ENCODE peak calls at places on chromosomes 16 and 17, in five cellular contexts. W is HepG2, L is GM12878, U is K562, T is SK-N-SH. M is an unnamed sample.
A peak's percentile ranks its signal among the peaks of the same experiment; 100 is the strongest.

GRCh38 chr16:79278506-79278905 is 322.0 kb downstream of the MAF start:
- DNase-seq in T (no peak), L (no peak), W (no peak), U (no peak), M (no peak)

GRCh38 chr17:11803226-11803625 is 194.0 kb downstream of the ZNF18 start:
- DNase-seq in L (no peak), W (no peak), U (no peak), T (no peak), M (no peak)

GRCh38 chr17:29461807-29462206 is 71.6 kb downstream of the TAOK1 start:
- DNase-seq in W (no peak), U (no peak), L (no peak), T (no peak), M (no peak)

GRCh38 chr16:47461598-47462266 is 601 bp downstream of the PHKB start:
- DNase-seq in L (no peak), U (peak; percentile 26), W (peak; percentile 68), T (peak; percentile 17), M (peak; percentile 48)

GRCh38 chr17:1872976-1873375 is 43.2 kb downstream of the RPA1 start:
- DNase-seq in L (no peak), W (no peak), T (no peak), U (no peak), M (no peak)

GRCh38 chr17:48544356-48545021 is 420 bp downstream of the HOXB2 start:
- DNase-seq in W (no peak), U (peak; percentile 61), L (no peak), T (no peak), M (peak; percentile 93)

GRCh38 chr16:49216593-49216992 is 65.0 kb downstream of the CBLN1 start:
- DNase-seq in T (no peak), W (no peak), L (no peak), U (no peak), M (no peak)

GRCh38 chr17:82702161-82702932 is 3.8 kb upstream of the RAB40B start:
- DNase-seq in U (no peak), L (no peak), W (no peak), T (no peak), M (no peak)

GRCh38 chr17:68646626-68647526 is 45.7 kb upstream of the FAM20A start:
- DNase-seq in W (no peak), L (no peak), U (no peak), T (no peak), M (no peak)

GRCh38 chr17:83032781-83033180 is 46.6 kb upstream of the METRNL start:
- DNase-seq in L (no peak), W (no peak), U (no peak), T (peak; percentile 27), M (no peak)

GRCh38 chr17:58532555-58532951 is 18.1 kb upstream of the MTMR4 start:
- DNase-seq in L (no peak), U (no peak), W (no peak), T (peak; percentile 43), M (no peak)

GRCh38 chr16:28932339-28933141 is 769 bp downstream of the CD19 start:
- DNase-seq in T (no peak), U (no peak), L (no peak), W (no peak), M (no peak)

GRCh38 chr17:32191306-32191705 is 49.0 kb downstream of the RHOT1 start:
- DNase-seq in T (no peak), W (no peak), L (no peak), U (no peak), M (peak; percentile 68)

GRCh38 chr17:9837551-9838471 is 12.1 kb downstream of the GLP2R start:
- DNase-seq in T (no peak), W (no peak), L (no peak), U (no peak), M (peak; percentile 85)

GRCh38 chr17:68310141-68310540 is 18.8 kb downstream of the ARSG start:
- DNase-seq in U (no peak), W (no peak), T (no peak), L (no peak), M (no peak)

GRCh38 chr17:81045590-81046095 is 10.7 kb downstream of the BAIAP2 start:
- DNase-seq in L (no peak), W (no peak), T (no peak), U (no peak), M (no peak)

GRCh38 chr16:69680358-69680757 is 46.0 kb downstream of the NQO1 start:
- DNase-seq in L (no peak), T (no peak), U (no peak), W (peak; percentile 74), M (no peak)

GRCh38 chr17:54979657-54980056 is 11.1 kb downstream of the STXBP4 start:
- DNase-seq in U (no peak), W (no peak), L (no peak), T (no peak), M (no peak)

GRCh38 chr17:57915980-57916757 is 39.0 kb downstream of the CUEDC1 start:
- DNase-seq in W (no peak), U (no peak), L (no peak), T (peak; percentile 70), M (peak; percentile 26)

GRCh38 chr16:81936209-81936608 is 75.1 kb downstream of the SDR42E1 start:
- DNase-seq in T (no peak), U (no peak), L (no peak), W (no peak), M (no peak)

GRCh38 chr16:28981517-28981916 is 3.3 kb upstream of the LAT start:
- DNase-seq in T (peak; percentile 72), L (no peak), U (peak; percentile 84), W (peak; percentile 38), M (no peak)

GRCh38 chr17:18858567-18859245 is 775 bp downstream of the PRPSAP2 start:
- DNase-seq in T (no peak), W (no peak), U (no peak), L (no peak), M (no peak)

GRCh38 chr16:67207857-67208524 is 9.1 kb downstream of the ELMO3 start:
- DNase-seq in T (peak; percentile 34), W (no peak), U (peak; percentile 45), L (no peak), M (peak; percentile 44)

GRCh38 chr17:15886221-15886620 is 58.7 kb upstream of the ADORA2B start:
- DNase-seq in L (no peak), W (no peak), U (no peak), T (no peak), M (no peak)
- TF ChIP-seq MXI1 in L (no peak), W (no peak), U (no peak), T (no peak), M (no peak)

GRCh38 chr17:7572588-7573323 is 6.7 kb upstream of the CD68 start:
- DNase-seq in L (peak; percentile 98), U (peak; percentile 89), W (peak; percentile 98), T (peak; percentile 97), M (peak; percentile 99)
- TF ChIP-seq RAD21 in L (no peak), U (no peak), W (no peak), T (no peak), M (no peak)

GRCh38 chr17:74851612-74852236 is 8.0 kb downstream of the GRIN2C start:
- DNase-seq in L (no peak), U (no peak), W (no peak), T (no peak), M (no peak)

GRCh38 chr17:74850914-74851313 is 8.8 kb downstream of the GRIN2C start:
- DNase-seq in U (no peak), L (no peak), W (no peak), T (no peak), M (no peak)

GRCh38 chr17:74853048-74853397 is 6.7 kb downstream of the GRIN2C start:
- DNase-seq in T (no peak), U (no peak), W (no peak), L (no peak), M (no peak)

GRCh38 chr17:74853669-74854068 is 6.0 kb downstream of the GRIN2C start:
- DNase-seq in L (no peak), W (no peak), U (no peak), T (no peak), M (no peak)

GRCh38 chr17:74852237-74853047 is 7.2 kb downstream of the GRIN2C start:
- DNase-seq in U (peak; percentile 95), L (no peak), W (peak; percentile 67), T (peak; percentile 81), M (no peak)
- TF ChIP-seq MXI1 in U (no peak), L (no peak), W (no peak), T (no peak), M (no peak)

GRCh38 chr17:43671755-43672502 is 10.2 kb upstream of the MEOX1 start:
- DNase-seq in T (no peak), U (no peak), L (no peak), W (no peak), M (no peak)

GRCh38 chr17:43670645-43671074 is 8.9 kb upstream of the MEOX1 start:
- DNase-seq in T (no peak), U (no peak), L (no peak), W (no peak), M (no peak)

GRCh38 chr17:43667506-43668438 is 6.0 kb upstream of the MEOX1 start:
- DNase-seq in L (no peak), W (peak; percentile 89), T (no peak), U (no peak), M (peak; percentile 81)

GRCh38 chr17:43671075-43671692 is 9.5 kb upstream of the MEOX1 start:
- DNase-seq in L (peak; percentile 53), U (no peak), T (no peak), W (no peak), M (no peak)

GRCh38 chr17:43669971-43670644 is 8.4 kb upstream of the MEOX1 start:
- DNase-seq in T (no peak), L (peak; percentile 59), W (peak; percentile 52), U (no peak), M (peak; percentile 81)
- TF ChIP-seq RAD21 in T (no peak), L (no peak), W (no peak), U (no peak), M (no peak)

GRCh38 chr17:50170662-50171370 is 5.0 kb downstream of the SGCA start:
- DNase-seq in U (no peak), L (peak; percentile 75), W (no peak), T (no peak), M (no peak)
- TF ChIP-seq MXI1 in U (no peak), L (peak; percentile 26), W (no peak), T (no peak), M (no peak)

GRCh38 chr17:76925333-76925935 is 57.2 kb downstream of the MGAT5B start:
- DNase-seq in W (no peak), L (no peak), T (peak; percentile 68), U (no peak), M (no peak)
- TF ChIP-seq RAD21 in W (no peak), L (no peak), T (no peak), U (no peak), M (no peak)

DNA sequence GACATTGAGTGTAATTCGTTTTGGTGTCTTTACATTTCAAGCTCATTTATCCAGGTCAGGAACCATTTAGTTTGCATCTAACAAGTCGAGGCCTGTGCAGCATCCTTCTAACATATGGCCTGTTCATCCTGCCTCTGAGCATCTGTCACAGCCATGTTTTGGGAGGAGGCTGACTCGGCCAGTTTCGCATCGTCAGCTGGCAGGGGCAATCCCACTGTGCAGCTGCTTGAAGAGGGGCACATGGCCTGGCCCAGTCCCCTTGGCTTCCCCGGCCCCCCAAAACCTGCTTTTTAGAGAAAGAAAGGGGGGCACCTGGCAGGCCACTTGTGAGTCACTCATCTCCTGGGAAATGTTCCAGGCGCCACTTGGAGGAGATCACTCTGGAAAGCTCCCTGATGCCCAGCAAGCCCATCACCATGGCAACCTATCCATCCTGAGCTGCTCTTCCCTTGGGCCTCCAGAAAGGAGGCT is 31.4 kb upstream of the BCAR1 start:
- DNase-seq in U (no peak), L (no peak), T (peak; percentile 63), W (no peak), M (peak; percentile 45)
- TF ChIP-seq MXI1 in U (no peak), L (no peak), T (peak; percentile 70), W (no peak), M (no peak)